ENCODE peak calls at places on chromosomes 2 and 18, in five cellular contexts. R, K, Q, D and I are unnamed samples.
A peak's percentile ranks its signal among the peaks of the same experiment; 100 is the strongest.

GRCh38 chr2:23656597-23656973 is 270.3 kb downstream of the ATAD2B start:
- DNase-seq in R (no peak), K (no peak), Q (no peak), D (no peak), I (no peak)

GRCh38 chr18:13999266-13999665 is 83.9 kb upstream of the MC2R start:
- DNase-seq in R (no peak), K (no peak), Q (no peak), D (no peak), I (no peak)

GRCh38 chr2:54903736-54904554 is 146.3 kb downstream of the RTN4 start:
- DNase-seq in R (peak; percentile 99), K (peak; percentile 54), Q (peak; percentile 96), D (peak; percentile 100), I (peak; percentile 49)

GRCh38 chr2:227477291-227477690 is 5.3 kb downstream of the AGFG1 start:
- DNase-seq in R (peak; percentile 49), K (no peak), Q (peak; percentile 40), D (peak; percentile 17), I (no peak)

GRCh38 chr2:120820263-120820884 is 84.7 kb downstream of the GLI2 start:
- DNase-seq in R (peak; percentile 70), K (no peak), Q (peak; percentile 58), D (peak; percentile 82), I (no peak)

GRCh38 chr2:128786800-128787478 is 468.3 kb upstream of the HS6ST1 start:
- DNase-seq in R (no peak), K (no peak), Q (peak; percentile 29), D (no peak), I (no peak)

GRCh38 chr18:48703033-48703386 is 164.2 kb downstream of the CTIF start:
- DNase-seq in R (no peak), K (no peak), Q (no peak), D (no peak), I (no peak)

GRCh38 chr2:12918841-12919445 is 202.2 kb downstream of the TRIB2 start:
- DNase-seq in R (peak; percentile 94), K (no peak), Q (peak; percentile 95), D (peak; percentile 41), I (no peak)

GRCh38 chr18:8139971-8140406 is 469.2 kb upstream of the RAB12 start:
- DNase-seq in R (no peak), K (no peak), Q (no peak), D (no peak), I (no peak)

GRCh38 chr2:219160186-219161017 is at the start of gene NHEJ1:
- DNase-seq in R (peak; percentile 90), K (peak; percentile 88), Q (peak; percentile 95), D (peak; percentile 92), I (peak; percentile 92)

GRCh38 chr2:95372216-95372829 is 30.2 kb upstream of the FAHD2A start:
- DNase-seq in R (no peak), K (no peak), Q (no peak), D (no peak), I (no peak)

GRCh38 chr2:225670111-225670974 is 270.8 kb downstream of the NYAP2 start:
- DNase-seq in R (peak; percentile 48), K (no peak), Q (peak; percentile 78), D (peak; percentile 39), I (no peak)

GRCh38 chr18:13577091-13577697 is 149.2 kb downstream of the FAM210A start:
- DNase-seq in R (peak; percentile 48), K (peak; percentile 43), Q (peak; percentile 3), D (no peak), I (no peak)

GRCh38 chr2:215870088-215870490 is 143.3 kb downstream of the MREG start:
- DNase-seq in R (peak; percentile 48), K (no peak), Q (peak; percentile 72), D (peak; percentile 63), I (no peak)